ENCODE peak calls at places on chromosomes 7 and 10, in five cellular contexts. One of them, this sample, is unnamed.

GRCh38 chr10:27822286-27822685 is 76.7 kb upstream of the MKX start:
- DNase-seq in fibroblast of pulmonary artery: peak
- DNase-seq in mammary epithelial cell: no peak
- DNase-seq in WERI-Rb-1: no peak
- DNase-seq in lower leg skin: no peak
- DNase-seq in this sample: peak

GRCh38 chr10:60388709-60389241 is 900 bp downstream of the ANK3 start:
- DNase-seq in fibroblast of pulmonary artery: peak
- DNase-seq in mammary epithelial cell: no peak
- DNase-seq in WERI-Rb-1: no peak
- DNase-seq in lower leg skin: no peak
- DNase-seq in this sample: no peak

GRCh38 chr7:46969303-46970130 is 612.4 kb downstream of the TNS3 start:
- DNase-seq in fibroblast of pulmonary artery: peak
- DNase-seq in mammary epithelial cell: peak
- DNase-seq in WERI-Rb-1: no peak
- DNase-seq in lower leg skin: no peak
- DNase-seq in this sample: peak

GRCh38 chr10:3542185-3542611 is 242.8 kb downstream of the KLF6 start:
- DNase-seq in fibroblast of pulmonary artery: peak
- DNase-seq in mammary epithelial cell: peak
- DNase-seq in WERI-Rb-1: no peak
- DNase-seq in lower leg skin: no peak
- DNase-seq in this sample: peak

GRCh38 chr10:10359263-10359662 is 658.4 kb upstream of the CELF2 start:
- DNase-seq in fibroblast of pulmonary artery: no peak
- DNase-seq in mammary epithelial cell: no peak
- DNase-seq in WERI-Rb-1: no peak
- DNase-seq in lower leg skin: no peak
- DNase-seq in this sample: no peak

GRCh38 chr10:7484456-7485266 is 73.8 kb upstream of the SFMBT2 start:
- DNase-seq in fibroblast of pulmonary artery: no peak
- DNase-seq in mammary epithelial cell: no peak
- DNase-seq in WERI-Rb-1: no peak
- DNase-seq in lower leg skin: no peak
- DNase-seq in this sample: no peak

GRCh38 chr10:22435650-22436049 is 90.4 kb downstream of the SPAG6 start:
- DNase-seq in fibroblast of pulmonary artery: no peak
- DNase-seq in mammary epithelial cell: no peak
- DNase-seq in WERI-Rb-1: no peak
- DNase-seq in lower leg skin: no peak
- DNase-seq in this sample: no peak

GRCh38 chr10:103896225-103896624 is 21.8 kb downstream of the STN1 start:
- DNase-seq in fibroblast of pulmonary artery: peak
- DNase-seq in mammary epithelial cell: no peak
- DNase-seq in WERI-Rb-1: no peak
- DNase-seq in lower leg skin: no peak
- DNase-seq in this sample: peak

GRCh38 chr7:106345421-106346166 is 60.8 kb upstream of the NAMPT start:
- DNase-seq in fibroblast of pulmonary artery: peak
- DNase-seq in mammary epithelial cell: no peak
- DNase-seq in WERI-Rb-1: no peak
- DNase-seq in lower leg skin: no peak
- DNase-seq in this sample: peak

GRCh38 chr7:80719261-80719660 is 80.8 kb downstream of the CD36 start:
- DNase-seq in fibroblast of pulmonary artery: peak
- DNase-seq in mammary epithelial cell: peak
- DNase-seq in WERI-Rb-1: no peak
- DNase-seq in lower leg skin: no peak
- DNase-seq in this sample: peak

GRCh38 chr7:80721880-80722595 is 83.6 kb downstream of the CD36 start:
- DNase-seq in fibroblast of pulmonary artery: peak
- DNase-seq in mammary epithelial cell: peak
- DNase-seq in WERI-Rb-1: no peak
- DNase-seq in lower leg skin: peak
- DNase-seq in this sample: peak

GRCh38 chr7:80725181-80725611 is 86.8 kb downstream of the CD36 start:
- DNase-seq in fibroblast of pulmonary artery: no peak
- DNase-seq in mammary epithelial cell: no peak
- DNase-seq in WERI-Rb-1: peak
- DNase-seq in lower leg skin: no peak
- DNase-seq in this sample: no peak

GRCh38 chr7:80724249-80724871 is 85.9 kb downstream of the CD36 start:
- DNase-seq in fibroblast of pulmonary artery: peak
- DNase-seq in mammary epithelial cell: no peak
- DNase-seq in WERI-Rb-1: no peak
- DNase-seq in lower leg skin: no peak
- DNase-seq in this sample: peak

GRCh38 chr7:80722596-80723141 is 84.2 kb downstream of the CD36 start:
- DNase-seq in fibroblast of pulmonary artery: peak
- DNase-seq in mammary epithelial cell: peak
- DNase-seq in WERI-Rb-1: no peak
- DNase-seq in lower leg skin: peak
- DNase-seq in this sample: peak
- H3K4me3 ChIP-seq in fibroblast of pulmonary artery: no peak
- H3K4me3 ChIP-seq in mammary epithelial cell: no peak
- H3K4me3 ChIP-seq in WERI-Rb-1: no peak
- H3K4me3 ChIP-seq in lower leg skin: no peak
- H3K4me3 ChIP-seq in this sample: no peak

GRCh38 chr10:89228136-89228535 is 21.0 kb upstream of the CH25H start:
- DNase-seq in fibroblast of pulmonary artery: no peak
- DNase-seq in mammary epithelial cell: no peak
- DNase-seq in WERI-Rb-1: no peak
- DNase-seq in lower leg skin: no peak
- DNase-seq in this sample: no peak

GRCh38 chr10:89228962-89229361 is 21.8 kb upstream of the CH25H start:
- DNase-seq in fibroblast of pulmonary artery: no peak
- DNase-seq in mammary epithelial cell: no peak
- DNase-seq in WERI-Rb-1: no peak
- DNase-seq in lower leg skin: no peak
- DNase-seq in this sample: no peak

GRCh38 chr10:89221919-89222318 is 14.8 kb upstream of the CH25H start:
- DNase-seq in fibroblast of pulmonary artery: no peak
- DNase-seq in mammary epithelial cell: no peak
- DNase-seq in WERI-Rb-1: no peak
- DNase-seq in lower leg skin: no peak
- DNase-seq in this sample: no peak

GRCh38 chr10:89219512-89220218 is 12.5 kb upstream of the CH25H start:
- DNase-seq in fibroblast of pulmonary artery: no peak
- DNase-seq in mammary epithelial cell: no peak
- DNase-seq in WERI-Rb-1: no peak
- DNase-seq in lower leg skin: no peak
- DNase-seq in this sample: no peak

GRCh38 chr10:89224697-89225443 is 17.8 kb upstream of the CH25H start:
- DNase-seq in fibroblast of pulmonary artery: peak
- DNase-seq in mammary epithelial cell: no peak
- DNase-seq in WERI-Rb-1: peak
- DNase-seq in lower leg skin: no peak
- DNase-seq in this sample: no peak
- TF ChIP-seq CTCF in fibroblast of pulmonary artery: peak
- TF ChIP-seq CTCF in mammary epithelial cell: no peak
- TF ChIP-seq CTCF in WERI-Rb-1: peak
- TF ChIP-seq CTCF in lower leg skin: no peak
- TF ChIP-seq CTCF in this sample: peak

DNA sequence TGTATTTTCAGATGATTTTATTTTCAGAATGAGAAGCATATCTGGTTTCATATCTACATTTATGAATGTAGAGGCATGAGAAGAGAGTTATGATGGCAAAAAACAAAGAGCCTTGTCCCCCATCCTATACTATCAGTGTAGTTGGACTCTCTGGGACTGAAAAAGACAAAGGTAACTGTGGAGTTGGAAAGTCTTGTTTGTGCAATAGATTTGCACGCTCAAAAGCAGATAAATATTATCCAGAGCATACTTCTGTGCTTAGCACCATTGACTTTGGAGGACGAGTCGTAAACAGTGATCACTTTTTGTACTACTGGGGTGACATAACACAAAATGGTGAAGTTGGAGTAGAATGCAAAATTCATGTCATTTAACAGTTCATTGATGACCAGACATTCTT is 85.2 kb upstream of the EGFR start:
- DNase-seq in fibroblast of pulmonary artery: no peak
- DNase-seq in mammary epithelial cell: no peak
- DNase-seq in WERI-Rb-1: no peak
- DNase-seq in lower leg skin: no peak
- DNase-seq in this sample: no peak
- H3K4me3 ChIP-seq in fibroblast of pulmonary artery: peak
- H3K4me3 ChIP-seq in mammary epithelial cell: peak
- H3K4me3 ChIP-seq in WERI-Rb-1: peak
- H3K4me3 ChIP-seq in lower leg skin: no peak
- H3K4me3 ChIP-seq in this sample: peak

GRCh38 chr7:32915041-32915536 is 23.5 kb upstream of the KBTBD2 start:
- DNase-seq in fibroblast of pulmonary artery: no peak
- DNase-seq in mammary epithelial cell: no peak
- DNase-seq in WERI-Rb-1: no peak
- DNase-seq in lower leg skin: no peak
- DNase-seq in this sample: no peak

GRCh38 chr7:32905175-32905662 is 13.7 kb upstream of the KBTBD2 start:
- DNase-seq in fibroblast of pulmonary artery: peak
- DNase-seq in mammary epithelial cell: peak
- DNase-seq in WERI-Rb-1: no peak
- DNase-seq in lower leg skin: no peak
- DNase-seq in this sample: peak

GRCh38 chr7:32914186-32914585 is 22.6 kb upstream of the KBTBD2 start:
- DNase-seq in fibroblast of pulmonary artery: no peak
- DNase-seq in mammary epithelial cell: no peak
- DNase-seq in WERI-Rb-1: no peak
- DNase-seq in lower leg skin: no peak
- DNase-seq in this sample: peak

GRCh38 chr7:32916006-32916405 is 24.4 kb upstream of the KBTBD2 start:
- DNase-seq in fibroblast of pulmonary artery: no peak
- DNase-seq in mammary epithelial cell: no peak
- DNase-seq in WERI-Rb-1: peak
- DNase-seq in lower leg skin: no peak
- DNase-seq in this sample: no peak

GRCh38 chr7:32910195-32910594 is 18.6 kb upstream of the KBTBD2 start:
- DNase-seq in fibroblast of pulmonary artery: no peak
- DNase-seq in mammary epithelial cell: no peak
- DNase-seq in WERI-Rb-1: no peak
- DNase-seq in lower leg skin: no peak
- DNase-seq in this sample: no peak
- TF ChIP-seq CTCF in fibroblast of pulmonary artery: no peak
- TF ChIP-seq CTCF in mammary epithelial cell: no peak
- TF ChIP-seq CTCF in WERI-Rb-1: no peak
- TF ChIP-seq CTCF in lower leg skin: no peak
- TF ChIP-seq CTCF in this sample: no peak

This sample was measured in fibroblast of mammary gland.